ENCODE peak calls at places on chromosome 14, in four cellular contexts. One of them, this sample, is unnamed. For H3K4me1, the result is how much of the 10 kb centered on the place peaks cover.

GRCh38 chr14:44010595-44010994 is 496.5 kb downstream of the FSCB start:
- DNase-seq in aorta: no peak
- DNase-seq in CD8-positive, alpha-beta memory T cell: no peak
- DNase-seq in tibial nerve: no peak
- DNase-seq in this sample: no peak

GRCh38 chr14:27668531-27668930 is 1070.7 kb upstream of the NOVA1 start:
- DNase-seq in aorta: no peak
- DNase-seq in CD8-positive, alpha-beta memory T cell: no peak
- DNase-seq in tibial nerve: no peak
- DNase-seq in this sample: no peak

GRCh38 chr14:104142136-104143041 is 4.0 kb downstream of the KIF26A start:
- DNase-seq in aorta: no peak
- DNase-seq in CD8-positive, alpha-beta memory T cell: peak
- DNase-seq in tibial nerve: no peak
- DNase-seq in this sample: no peak

GRCh38 chr14:55062517-55063351 is 11.3 kb downstream of the MAPK1IP1L start:
- DNase-seq in aorta: no peak
- DNase-seq in CD8-positive, alpha-beta memory T cell: no peak
- DNase-seq in tibial nerve: no peak
- DNase-seq in this sample: no peak

GRCh38 chr14:23153891-23154796 is 29.3 kb downstream of the SLC7A8 start:
- DNase-seq in aorta: peak
- DNase-seq in CD8-positive, alpha-beta memory T cell: no peak
- DNase-seq in tibial nerve: peak
- DNase-seq in this sample: peak

GRCh38 chr14:25463475-25463874 is 413.5 kb upstream of the STXBP6 start:
- DNase-seq in aorta: no peak
- DNase-seq in CD8-positive, alpha-beta memory T cell: no peak
- DNase-seq in tibial nerve: no peak
- DNase-seq in this sample: no peak

GRCh38 chr14:73786942-73787759 is 64.5 kb upstream of the PTGR2 start:
- DNase-seq in aorta: peak
- DNase-seq in CD8-positive, alpha-beta memory T cell: peak
- DNase-seq in tibial nerve: no peak
- DNase-seq in this sample: peak

GRCh38 chr14:105470812-105471771 is 3.5 kb upstream of the CRIP2 start:
- DNase-seq in aorta: no peak
- DNase-seq in CD8-positive, alpha-beta memory T cell: no peak
- DNase-seq in tibial nerve: no peak
- DNase-seq in this sample: no peak

GRCh38 chr14:81366259-81366658 is 33.9 kb downstream of the STON2 start:
- DNase-seq in aorta: no peak
- DNase-seq in CD8-positive, alpha-beta memory T cell: no peak
- DNase-seq in tibial nerve: no peak
- DNase-seq in this sample: no peak

GRCh38 chr14:24369907-24370687 is 2.1 kb downstream of the NFATC4 start:
- DNase-seq in aorta: no peak
- DNase-seq in CD8-positive, alpha-beta memory T cell: peak
- DNase-seq in tibial nerve: no peak
- DNase-seq in this sample: no peak

GRCh38 chr14:75979641-75980422 is 2.0 kb downstream of the TGFB3 start:
- DNase-seq in aorta: no peak
- DNase-seq in CD8-positive, alpha-beta memory T cell: no peak
- DNase-seq in tibial nerve: peak
- DNase-seq in this sample: no peak

GRCh38 chr14:102848830-102849521 is 71.7 kb downstream of the TRAF3 start:
- DNase-seq in aorta: peak
- DNase-seq in CD8-positive, alpha-beta memory T cell: no peak
- DNase-seq in tibial nerve: peak
- DNase-seq in this sample: no peak

GRCh38 chr14:103998027-103998426 is 55.7 kb upstream of the RD3L start:
- DNase-seq in aorta: no peak
- DNase-seq in CD8-positive, alpha-beta memory T cell: no peak
- DNase-seq in tibial nerve: no peak
- DNase-seq in this sample: no peak

GRCh38 chr14:91303091-91303923 is 58.8 kb upstream of the GPR68 start:
- DNase-seq in aorta: no peak
- DNase-seq in CD8-positive, alpha-beta memory T cell: no peak
- DNase-seq in tibial nerve: no peak
- DNase-seq in this sample: no peak

GRCh38 chr14:35883677-35884293 is 57.6 kb downstream of the BRMS1L start:
- DNase-seq in aorta: no peak
- DNase-seq in CD8-positive, alpha-beta memory T cell: no peak
- DNase-seq in tibial nerve: peak
- DNase-seq in this sample: no peak

GRCh38 chr14:104116544-104117340 is 21.6 kb upstream of the KIF26A start:
- DNase-seq in aorta: peak
- DNase-seq in CD8-positive, alpha-beta memory T cell: peak
- DNase-seq in tibial nerve: no peak
- DNase-seq in this sample: peak

GRCh38 chr14:53168786-53169185 is 15.7 kb upstream of the DDHD1 start:
- DNase-seq in aorta: no peak
- DNase-seq in CD8-positive, alpha-beta memory T cell: no peak
- DNase-seq in tibial nerve: no peak
- DNase-seq in this sample: no peak

GRCh38 chr14:101705733-101706508 is 55.6 kb upstream of the PPP2R5C start:
- DNase-seq in aorta: peak
- DNase-seq in CD8-positive, alpha-beta memory T cell: peak
- DNase-seq in tibial nerve: peak
- DNase-seq in this sample: peak

GRCh38 chr14:32414808-32415255 is 85.7 kb downstream of the AKAP6 start:
- DNase-seq in aorta: no peak
- DNase-seq in CD8-positive, alpha-beta memory T cell: no peak
- DNase-seq in tibial nerve: no peak
- DNase-seq in this sample: no peak

GRCh38 chr14:63952933-63953437 is 100.2 kb downstream of the SYNE2 start:
- DNase-seq in aorta: no peak
- DNase-seq in CD8-positive, alpha-beta memory T cell: no peak
- DNase-seq in tibial nerve: no peak
- DNase-seq in this sample: no peak

GRCh38 chr14:59398841-59399240 is 66.3 kb downstream of the GPR135 start:
- DNase-seq in aorta: no peak
- DNase-seq in CD8-positive, alpha-beta memory T cell: no peak
- DNase-seq in tibial nerve: no peak
- DNase-seq in this sample: no peak

GRCh38 chr14:50601405-50601804 is 41.5 kb downstream of the ATL1 start:
- DNase-seq in aorta: no peak
- DNase-seq in CD8-positive, alpha-beta memory T cell: no peak
- DNase-seq in tibial nerve: no peak
- DNase-seq in this sample: no peak

GRCh38 chr14:22485178-22485577 is 103.8 kb downstream of the DAD1 start:
- DNase-seq in aorta: no peak
- DNase-seq in CD8-positive, alpha-beta memory T cell: no peak
- DNase-seq in tibial nerve: no peak
- DNase-seq in this sample: no peak

GRCh38 chr14:60652674-60653387 is 3.6 kb upstream of the SIX1 start:
- DNase-seq in aorta: no peak
- DNase-seq in CD8-positive, alpha-beta memory T cell: no peak
- DNase-seq in tibial nerve: no peak
- DNase-seq in this sample: no peak

GRCh38 chr14:78752789-78753188 is 582.6 kb downstream of the NRXN3 start:
- DNase-seq in aorta: no peak
- DNase-seq in CD8-positive, alpha-beta memory T cell: no peak
- DNase-seq in tibial nerve: no peak
- DNase-seq in this sample: no peak

GRCh38 chr14:105884808-105885281 is 358.5 kb downstream of the TMEM121 start:
- DNase-seq in aorta: peak
- DNase-seq in CD8-positive, alpha-beta memory T cell: no peak
- DNase-seq in tibial nerve: no peak
- DNase-seq in this sample: no peak

GRCh38 chr14:72855913-72856312 is 38.0 kb downstream of the DPF3 start:
- DNase-seq in aorta: no peak
- DNase-seq in CD8-positive, alpha-beta memory T cell: no peak
- DNase-seq in tibial nerve: no peak
- DNase-seq in this sample: no peak

GRCh38 chr14:103871596-103872480 is 24.5 kb upstream of the PPP1R13B start:
- DNase-seq in aorta: peak
- DNase-seq in CD8-positive, alpha-beta memory T cell: peak
- DNase-seq in tibial nerve: no peak
- DNase-seq in this sample: peak

GRCh38 chr14:53108292-53108937 is 44.7 kb downstream of the DDHD1 start:
- DNase-seq in aorta: no peak
- DNase-seq in CD8-positive, alpha-beta memory T cell: no peak
- DNase-seq in tibial nerve: no peak
- DNase-seq in this sample: no peak

GRCh38 chr14:76708771-76709170 is 52.5 kb upstream of the VASH1 start:
- DNase-seq in aorta: no peak
- DNase-seq in CD8-positive, alpha-beta memory T cell: no peak
- DNase-seq in tibial nerve: no peak
- DNase-seq in this sample: no peak

GRCh38 chr14:50383618-50384225 is 13.0 kb downstream of the CDKL1 start:
- DNase-seq in aorta: no peak
- DNase-seq in CD8-positive, alpha-beta memory T cell: no peak
- DNase-seq in tibial nerve: no peak
- DNase-seq in this sample: no peak

GRCh38 chr14:73489481-73490175 is 1.1 kb upstream of the RIOX1 start:
- DNase-seq in aorta: no peak
- DNase-seq in CD8-positive, alpha-beta memory T cell: no peak
- DNase-seq in tibial nerve: no peak
- DNase-seq in this sample: no peak

GRCh38 chr14:64247186-64247585 is 47.0 kb downstream of the ESR2 start:
- DNase-seq in aorta: no peak
- DNase-seq in CD8-positive, alpha-beta memory T cell: no peak
- DNase-seq in tibial nerve: no peak
- DNase-seq in this sample: no peak

GRCh38 chr14:51562816-51563215 is 88.9 kb upstream of the FRMD6 start:
- DNase-seq in aorta: no peak
- DNase-seq in CD8-positive, alpha-beta memory T cell: no peak
- DNase-seq in tibial nerve: no peak
- DNase-seq in this sample: no peak

GRCh38 chr14:104561661-104562495 is 17.7 kb upstream of the C14orf180 start:
- DNase-seq in aorta: no peak
- DNase-seq in CD8-positive, alpha-beta memory T cell: no peak
- DNase-seq in tibial nerve: no peak
- DNase-seq in this sample: no peak

GRCh38 chr14:93018401-93018800 is 95.5 kb downstream of the CHGA start:
- DNase-seq in aorta: no peak
- DNase-seq in CD8-positive, alpha-beta memory T cell: no peak
- DNase-seq in tibial nerve: no peak
- DNase-seq in this sample: no peak
- H3K4me1 ChIP-seq in aorta: under half
- H3K4me1 ChIP-seq in CD8-positive, alpha-beta memory T cell: under half
- H3K4me1 ChIP-seq in tibial nerve: half or more
- H3K4me1 ChIP-seq in this sample: under half

GRCh38 chr14:99573436-99574098 is 30.4 kb downstream of the CCDC85C start:
- DNase-seq in aorta: no peak
- DNase-seq in CD8-positive, alpha-beta memory T cell: no peak
- DNase-seq in tibial nerve: no peak
- DNase-seq in this sample: no peak

GRCh38 chr14:99574099-99574880 is 29.7 kb downstream of the CCDC85C start:
- DNase-seq in aorta: peak
- DNase-seq in CD8-positive, alpha-beta memory T cell: no peak
- DNase-seq in tibial nerve: no peak
- DNase-seq in this sample: peak

GRCh38 chr14:99576304-99576703 is 27.7 kb downstream of the CCDC85C start:
- DNase-seq in aorta: no peak
- DNase-seq in CD8-positive, alpha-beta memory T cell: no peak
- DNase-seq in tibial nerve: no peak
- DNase-seq in this sample: no peak

GRCh38 chr14:99576761-99577705 is 27.0 kb downstream of the CCDC85C start:
- DNase-seq in aorta: no peak
- DNase-seq in CD8-positive, alpha-beta memory T cell: no peak
- DNase-seq in tibial nerve: no peak
- DNase-seq in this sample: no peak

GRCh38 chr14:99575043-99576023 is 28.7 kb downstream of the CCDC85C start:
- DNase-seq in aorta: no peak
- DNase-seq in CD8-positive, alpha-beta memory T cell: no peak
- DNase-seq in tibial nerve: no peak
- DNase-seq in this sample: peak
- H3K4me1 ChIP-seq in aorta: under half
- H3K4me1 ChIP-seq in CD8-positive, alpha-beta memory T cell: under half
- H3K4me1 ChIP-seq in tibial nerve: half or more
- H3K4me1 ChIP-seq in this sample: under half

GRCh38 chr14:21102472-21103164 is 1.8 kb downstream of the TMEM253 start:
- DNase-seq in aorta: no peak
- DNase-seq in CD8-positive, alpha-beta memory T cell: no peak
- DNase-seq in tibial nerve: no peak
- DNase-seq in this sample: no peak

GRCh38 chr14:21099596-21099985 is 1.1 kb upstream of the ZNF219 start:
- DNase-seq in aorta: no peak
- DNase-seq in CD8-positive, alpha-beta memory T cell: no peak
- DNase-seq in tibial nerve: no peak
- DNase-seq in this sample: no peak

GRCh38 chr14:21098892-21099595 is 589 bp upstream of the ZNF219 start:
- DNase-seq in aorta: no peak
- DNase-seq in CD8-positive, alpha-beta memory T cell: no peak
- DNase-seq in tibial nerve: no peak
- DNase-seq in this sample: no peak

GRCh38 chr14:21101802-21102413 is 1.0 kb downstream of the TMEM253 start:
- DNase-seq in aorta: no peak
- DNase-seq in CD8-positive, alpha-beta memory T cell: no peak
- DNase-seq in tibial nerve: no peak
- DNase-seq in this sample: no peak

GRCh38 chr14:21100931-21101330 is at the start of gene TMEM253:
- DNase-seq in aorta: no peak
- DNase-seq in CD8-positive, alpha-beta memory T cell: no peak
- DNase-seq in tibial nerve: no peak
- DNase-seq in this sample: no peak
- H3K4me1 ChIP-seq in aorta: under half
- H3K4me1 ChIP-seq in CD8-positive, alpha-beta memory T cell: under half
- H3K4me1 ChIP-seq in tibial nerve: half or more
- H3K4me1 ChIP-seq in this sample: under half

GRCh38 chr14:88026890-88027289 is 22.0 kb downstream of the GPR65 start:
- DNase-seq in aorta: no peak
- DNase-seq in CD8-positive, alpha-beta memory T cell: no peak
- DNase-seq in tibial nerve: no peak
- DNase-seq in this sample: no peak
- H3K4me1 ChIP-seq in aorta: under half
- H3K4me1 ChIP-seq in CD8-positive, alpha-beta memory T cell: half or more
- H3K4me1 ChIP-seq in tibial nerve: under half
- H3K4me1 ChIP-seq in this sample: under half

GRCh38 chr14:65302571-65303184 is 109.9 kb upstream of the FUT8 start:
- DNase-seq in aorta: no peak
- DNase-seq in CD8-positive, alpha-beta memory T cell: no peak
- DNase-seq in tibial nerve: no peak
- DNase-seq in this sample: no peak
- H3K4me1 ChIP-seq in aorta: under half
- H3K4me1 ChIP-seq in CD8-positive, alpha-beta memory T cell: under half
- H3K4me1 ChIP-seq in tibial nerve: under half
- H3K4me1 ChIP-seq in this sample: under half

GRCh38 chr14:68145539-68145938 is 326.0 kb downstream of the RAD51B start:
- DNase-seq in aorta: no peak
- DNase-seq in CD8-positive, alpha-beta memory T cell: no peak
- DNase-seq in tibial nerve: no peak
- DNase-seq in this sample: no peak
- H3K4me1 ChIP-seq in aorta: under half
- H3K4me1 ChIP-seq in CD8-positive, alpha-beta memory T cell: under half
- H3K4me1 ChIP-seq in tibial nerve: half or more
- H3K4me1 ChIP-seq in this sample: under half

This sample was measured in lung.